ENCODE peak calls at places on chromosome 9, in five cellular contexts. D is PC-3, Z is Peyer's patch, B is AG04450, X is choroid plexus epithelial cell. R is an unnamed sample.

GRCh38 chr9:89817186-89817960 is 212.6 kb downstream of the GADD45G start:
- DNase-seq in D (no peak), Z (no peak), B (no peak), X (no peak), R (no peak)

GRCh38 chr9:129270903-129271431 is 92.9 kb upstream of the IER5L start:
- DNase-seq in D (no peak), Z (peak), B (no peak), X (peak), R (peak)

GRCh38 chr9:107759009-107759822 is 269.6 kb upstream of the KLF4 start:
- DNase-seq in D (no peak), Z (no peak), B (no peak), X (no peak), R (no peak)

GRCh38 chr9:15936316-15936869 is 383.6 kb downstream of the CCDC171 start:
- DNase-seq in D (peak), Z (no peak), B (no peak), X (peak), R (peak)

GRCh38 chr9:129312731-129313130 is 134.7 kb upstream of the IER5L start:
- DNase-seq in D (no peak), Z (no peak), B (no peak), X (no peak), R (no peak)

GRCh38 chr9:134651226-134651905 is 9.8 kb downstream of the COL5A1 start:
- DNase-seq in D (no peak), Z (peak), B (no peak), X (no peak), R (no peak)

GRCh38 chr9:22813520-22813919 is 366.9 kb downstream of the DMRTA1 start:
- DNase-seq in D (no peak), Z (no peak), B (no peak), X (peak), R (peak)

GRCh38 chr9:16728128-16728505 is 142.4 kb downstream of the BNC2 start:
- DNase-seq in D (peak), Z (no peak), B (no peak), X (no peak), R (no peak)

GRCh38 chr9:114286146-114286679 is 36.7 kb upstream of the ORM1 start:
- DNase-seq in D (no peak), Z (peak), B (no peak), X (no peak), R (no peak)

GRCh38 chr9:5388026-5388806 is 48.5 kb upstream of the RLN1 start:
- DNase-seq in D (no peak), Z (no peak), B (no peak), X (peak), R (no peak)

GRCh38 chr9:80605129-80605528 is 1033.4 kb downstream of the TLE4 start:
- DNase-seq in D (peak), Z (no peak), B (peak), X (peak), R (peak)

GRCh38 chr9:7570107-7570720 is 229.4 kb downstream of the DMAC1 start:
- DNase-seq in D (peak), Z (no peak), B (no peak), X (peak), R (no peak)

GRCh38 chr9:126009047-126009446 is 261.9 kb downstream of the PBX3 start:
- DNase-seq in D (no peak), Z (no peak), B (no peak), X (peak), R (no peak)

GRCh38 chr9:16396389-16396788 is 474.1 kb downstream of the BNC2 start:
- DNase-seq in D (no peak), Z (no peak), B (no peak), X (peak), R (no peak)

GRCh38 chr9:98517710-98518109 is 191.0 kb downstream of the GABBR2 start:
- DNase-seq in D (no peak), Z (no peak), B (no peak), X (no peak), R (no peak)

GRCh38 chr9:9791621-9792020 is 821.2 kb downstream of the PTPRD start:
- DNase-seq in D (peak), Z (no peak), B (no peak), X (peak), R (no peak)

GRCh38 chr9:81092057-81092456 is 597.3 kb downstream of the TLE1 start:
- DNase-seq in D (no peak), Z (no peak), B (no peak), X (no peak), R (no peak)

GRCh38 chr9:135610290-135611141 is 28.8 kb downstream of the GLT6D1 start:
- DNase-seq in D (no peak), Z (no peak), B (no peak), X (no peak), R (no peak)

GRCh38 chr9:115335441-115335840 is 217.5 kb upstream of the TNC start:
- DNase-seq in D (no peak), Z (no peak), B (no peak), X (no peak), R (no peak)

GRCh38 chr9:130692365-130692764 is 1.2 kb upstream of the EXOSC2 start:
- DNase-seq in D (no peak), Z (no peak), B (no peak), X (peak), R (no peak)

GRCh38 chr9:81685763-81686613 is 3.4 kb downstream of the TLE1 start:
- DNase-seq in D (peak), Z (no peak), B (no peak), X (peak), R (no peak)

GRCh38 chr9:70672136-70672535 is 257.7 kb upstream of the KLF9 start:
- DNase-seq in D (no peak), Z (no peak), B (no peak), X (no peak), R (no peak)

GRCh38 chr9:133998915-133999580 is 6.9 kb upstream of the VAV2 start:
- DNase-seq in D (no peak), Z (no peak), B (no peak), X (peak), R (no peak)

GRCh38 chr9:89615661-89616060 is 10.8 kb downstream of the GADD45G start:
- DNase-seq in D (no peak), Z (no peak), B (no peak), X (no peak), R (no peak)

GRCh38 chr9:133104718-133105460 is 16.2 kb downstream of the RALGDS start:
- DNase-seq in D (no peak), Z (peak), B (no peak), X (no peak), R (no peak)

GRCh38 chr9:4796988-4797956 is 4.5 kb downstream of the RCL1 start:
- DNase-seq in D (peak), Z (no peak), B (no peak), X (peak), R (no peak)

GRCh38 chr9:99601506-99601905 is 220.2 kb upstream of the NR4A3 start:
- DNase-seq in D (no peak), Z (no peak), B (no peak), X (peak), R (no peak)

GRCh38 chr9:6413365-6414263 is 615 bp downstream of the UHRF2 start:
- DNase-seq in D (peak), Z (peak), B (no peak), X (no peak), R (no peak)

GRCh38 chr9:130995399-130995941 is 13.5 kb upstream of the LAMC3 start:
- DNase-seq in D (peak), Z (no peak), B (no peak), X (peak), R (no peak)

GRCh38 chr9:25636026-25636425 is 42.2 kb downstream of the TUSC1 start:
- DNase-seq in D (no peak), Z (no peak), B (no peak), X (no peak), R (no peak)

GRCh38 chr9:134039386-134040175 is 14.3 kb downstream of the BRD3OS start:
- DNase-seq in D (no peak), Z (no peak), B (no peak), X (no peak), R (no peak)

DNA sequence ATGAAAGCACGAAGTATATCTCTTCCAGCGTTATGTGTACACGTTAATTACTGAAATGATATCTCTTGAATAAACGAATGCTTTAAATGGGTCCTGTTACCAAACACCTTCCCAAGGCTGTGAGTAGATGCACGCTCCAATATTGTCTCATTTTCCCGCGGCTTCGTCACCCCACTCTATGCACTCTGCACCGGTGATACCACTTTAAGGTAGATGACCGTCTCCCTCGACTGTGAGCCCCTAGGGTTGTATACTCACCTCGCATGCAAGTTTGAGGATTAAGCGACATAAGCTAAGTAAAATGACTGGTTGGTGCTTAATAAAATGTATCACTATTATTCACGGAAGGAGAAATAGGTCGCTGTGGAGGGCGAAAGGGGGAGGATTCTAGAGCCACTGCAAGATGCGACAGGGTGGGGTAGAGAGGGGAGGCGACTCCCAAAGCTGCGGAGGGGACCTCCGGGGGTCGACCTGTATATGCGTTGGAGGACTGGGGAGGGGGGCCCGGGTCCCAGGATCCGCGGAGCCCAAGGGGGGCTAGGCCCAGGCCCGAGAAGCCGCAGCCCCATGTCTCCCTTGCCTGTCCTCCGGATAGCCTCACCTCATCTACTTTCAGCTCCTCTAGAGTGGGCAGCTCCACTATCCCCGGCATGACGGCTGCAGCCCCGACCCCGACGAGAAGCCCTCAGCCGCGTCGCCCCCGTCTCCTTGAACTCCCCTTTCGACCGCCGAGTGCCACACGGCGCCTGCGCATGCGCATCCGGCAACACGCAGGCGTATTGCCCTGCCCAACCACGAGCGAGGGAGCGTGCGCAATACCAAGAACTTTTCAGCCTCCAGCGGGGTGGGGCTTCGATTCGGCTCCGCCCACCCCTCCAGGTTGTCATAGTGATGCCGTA is at the start of the genes MORN5 and NDUFA8:
- DNase-seq in D (peak), Z (peak), B (peak), X (peak), R (peak)
- TF ChIP-seq CTCF in D (no peak), Z (no peak), B (peak), X (no peak), R (no peak)

DNA sequence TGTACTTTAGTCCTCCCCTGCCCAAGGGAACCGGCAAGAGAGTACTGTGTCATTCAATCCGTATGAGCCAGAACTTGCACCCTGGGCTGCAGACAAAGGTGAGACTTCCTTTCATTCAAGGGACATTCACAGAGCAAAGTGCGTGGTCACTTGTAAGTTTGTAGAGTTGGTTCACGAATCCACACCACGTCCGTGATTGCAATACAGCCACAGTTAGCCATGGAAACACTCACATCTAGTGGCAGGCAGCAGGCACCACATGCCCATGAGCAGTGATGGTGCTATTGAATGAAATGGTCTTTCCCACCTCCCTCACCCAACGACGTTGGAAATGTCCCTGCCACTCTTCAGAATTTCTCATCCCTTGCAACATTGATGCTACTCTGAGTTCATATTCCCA is 72.6 kb downstream of the SYK start:
- DNase-seq in D (no peak), Z (no peak), B (no peak), X (no peak), R (no peak)
- TF ChIP-seq CTCF in D (no peak), Z (no peak), B (no peak), X (no peak), R (no peak)

GRCh38 chr9:2066312-2067273 is 51.4 kb downstream of the SMARCA2 start:
- DNase-seq in D (no peak), Z (no peak), B (no peak), X (peak), R (no peak)
- TF ChIP-seq CTCF in D (no peak), Z (no peak), B (no peak), X (peak), R (no peak)

DNA sequence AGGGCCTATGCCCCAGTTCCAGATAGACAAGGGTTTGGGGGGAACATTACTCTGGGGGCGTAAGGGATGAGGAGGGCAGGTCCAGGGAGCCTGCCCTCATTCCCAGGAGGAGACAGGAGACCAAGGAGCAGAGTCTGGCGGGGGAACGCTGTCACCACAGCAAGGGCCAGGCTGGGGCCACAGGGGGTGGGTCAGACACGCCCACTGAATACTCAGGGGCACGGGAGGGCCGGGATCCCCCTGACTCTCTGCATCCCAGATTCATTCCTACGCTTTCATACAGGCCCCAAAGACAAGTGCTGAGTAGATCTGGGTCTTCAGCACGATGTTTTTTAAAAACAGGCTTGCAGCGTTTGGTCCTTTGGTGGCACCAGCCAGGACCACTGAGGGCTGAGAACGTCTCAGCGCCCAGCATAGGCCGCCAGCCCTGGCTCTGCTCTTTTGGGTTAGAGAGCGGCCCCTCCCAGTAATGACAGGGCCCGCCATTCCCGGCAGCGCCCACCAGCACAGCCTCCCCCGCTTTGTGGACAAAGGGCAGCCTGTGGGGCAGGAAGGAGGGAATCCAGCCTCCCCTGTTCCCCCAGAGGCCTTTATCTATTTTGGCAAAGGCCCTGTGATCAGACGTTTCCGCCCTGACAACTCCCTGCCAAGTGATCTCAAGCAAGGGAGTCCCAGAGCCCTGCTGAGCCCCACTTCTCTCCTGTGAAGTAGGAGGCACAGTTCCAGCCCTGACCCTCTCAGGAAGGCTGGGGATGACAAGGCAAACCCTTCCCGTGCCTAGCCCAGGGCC is 24.9 kb downstream of the NEK6 start:
- DNase-seq in D (no peak), Z (peak), B (no peak), X (peak), R (no peak)
- TF ChIP-seq CTCF in D (no peak), Z (no peak), B (no peak), X (no peak), R (no peak)

GRCh38 chr9:68488126-68488525 is 52.6 kb downstream of the TMEM252 start:
- DNase-seq in D (no peak), Z (no peak), B (no peak), X (no peak), R (no peak)
- TF ChIP-seq CTCF in D (no peak), Z (no peak), B (no peak), X (no peak), R (no peak)

DNA sequence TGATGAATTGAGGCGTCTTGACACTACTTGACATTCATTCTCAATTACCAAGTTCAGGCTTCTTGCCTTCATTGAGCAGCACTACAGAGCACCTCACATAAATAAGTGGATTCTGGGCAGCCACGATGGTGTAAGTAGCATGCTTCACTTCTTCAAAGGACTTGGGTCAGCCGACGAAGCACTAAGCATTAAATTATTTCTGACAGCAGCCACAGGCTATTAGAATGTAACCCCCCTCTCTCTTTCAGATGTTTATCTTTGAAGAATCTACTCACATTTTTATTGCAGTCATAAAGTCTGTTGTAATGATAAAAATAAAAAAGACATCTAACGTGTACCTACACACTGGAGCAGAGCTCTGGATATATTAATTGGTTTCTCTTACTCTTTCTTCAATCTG is 45.9 kb upstream of the VPS13A start:
- DNase-seq in D (no peak), Z (no peak), B (no peak), X (no peak), R (no peak)
- TF ChIP-seq CTCF in D (no peak), Z (no peak), B (no peak), X (no peak), R (no peak)

DNA sequence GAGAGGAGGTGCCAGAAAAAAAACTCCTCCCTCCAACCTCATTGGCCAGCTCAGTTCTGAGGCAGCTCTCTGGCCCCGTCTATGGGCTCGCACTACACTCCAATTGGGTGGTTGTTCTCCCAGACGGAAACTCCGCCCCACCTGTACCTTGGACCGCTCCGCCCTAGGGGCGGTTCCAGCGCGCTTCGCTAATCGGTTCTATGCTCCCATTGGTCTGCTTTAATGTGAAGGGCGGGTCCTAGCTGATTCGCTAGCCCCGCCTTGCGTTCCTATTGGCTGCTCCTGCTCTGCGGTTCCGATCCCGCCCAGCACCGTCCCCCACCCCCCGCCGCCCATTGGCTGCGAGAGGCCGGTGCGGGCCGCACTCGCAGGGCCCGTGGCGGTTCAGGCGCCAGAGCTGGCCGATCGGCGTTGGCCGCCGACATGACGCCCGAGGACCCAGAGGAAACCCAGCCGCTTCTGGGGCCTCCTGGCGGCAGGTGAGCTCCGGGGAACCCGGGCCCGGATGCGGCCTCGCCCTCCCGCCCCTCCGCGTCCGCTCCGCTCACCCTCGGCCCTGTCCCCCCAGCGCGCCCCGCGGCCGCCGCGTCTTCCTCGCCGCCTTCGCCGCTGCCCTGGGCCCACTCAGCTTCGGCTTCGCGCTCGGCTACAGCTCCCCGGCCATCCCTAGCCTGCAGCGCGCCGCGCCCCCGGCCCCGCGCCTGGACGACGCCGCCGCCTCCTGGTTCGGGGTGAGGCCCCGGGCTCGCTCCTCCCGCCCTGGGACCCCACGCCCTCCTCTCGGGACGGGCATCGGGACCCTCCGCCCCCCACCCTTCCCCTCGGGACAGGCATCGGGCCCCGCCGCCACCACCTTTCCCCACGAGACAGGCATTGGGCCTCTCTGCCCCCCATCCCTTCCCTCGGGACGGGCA is at the start of gene SLC2A8:
- DNase-seq in D (peak), Z (peak), B (peak), X (peak), R (peak)
- TF ChIP-seq CTCF in D (peak), Z (no peak), B (no peak), X (peak), R (no peak)

DNA sequence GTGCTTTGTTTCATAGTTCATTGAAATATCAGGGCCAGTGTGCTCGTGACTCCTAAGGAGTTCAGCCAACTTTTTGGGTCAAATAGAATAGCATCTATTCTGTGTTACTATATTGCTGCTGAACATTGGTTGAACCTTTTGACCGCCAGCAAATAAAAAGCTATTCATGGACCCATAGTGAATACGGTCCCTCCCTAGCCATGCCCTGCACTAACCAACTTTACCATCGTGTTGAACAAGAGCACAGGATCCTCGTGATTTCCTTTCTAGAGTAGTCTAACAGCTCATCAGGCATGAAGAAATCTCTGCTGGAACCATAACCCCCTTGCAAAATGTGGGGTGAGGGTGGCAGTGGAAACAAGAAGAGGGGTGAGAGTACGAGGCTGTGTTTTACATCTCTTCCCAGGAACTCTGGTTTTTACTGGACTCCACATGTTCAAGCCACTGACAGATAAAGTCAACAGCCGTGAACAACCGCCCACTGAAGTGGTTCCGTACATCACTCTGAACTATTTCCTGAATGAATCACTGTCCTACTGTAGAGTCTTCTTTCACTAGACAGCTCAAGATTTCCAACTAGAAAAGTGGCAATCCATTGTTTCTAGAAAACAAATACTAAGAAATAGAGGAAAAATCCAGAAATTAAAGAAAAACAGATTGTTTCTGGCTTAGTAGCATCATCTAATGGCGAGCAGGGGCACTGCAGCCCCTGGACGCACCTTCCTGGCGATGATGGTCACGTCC is 70.1 kb upstream of the SPATA31E1 start:
- DNase-seq in D (peak), Z (no peak), B (peak), X (peak), R (peak)
- TF ChIP-seq CTCF in D (peak), Z (no peak), B (peak), X (peak), R (no peak)

GRCh38 chr9:136784249-136784996 is 6.7 kb upstream of the TMEM141 start:
- DNase-seq in D (peak), Z (no peak), B (no peak), X (no peak), R (no peak)
- TF ChIP-seq CTCF in D (peak), Z (peak), B (peak), X (peak), R (peak)

GRCh38 chr9:37100317-37100716 is 20.1 kb upstream of the ZCCHC7 start:
- DNase-seq in D (peak), Z (no peak), B (no peak), X (no peak), R (no peak)
- TF ChIP-seq CTCF in D (no peak), Z (no peak), B (no peak), X (no peak), R (no peak)